ENCODE peak calls at places on chromosomes 3 and 15, in seven cellular contexts. I, Q, N, F, E, Y and U are unnamed samples. For H3K4me1, the result is how much of the 10 kb centered on the place peaks cover.

GRCh38 chr3:39296197-39297077 is 16.6 kb upstream of the CX3CR1 start:
- DNase-seq in Q (no peak), Y (no peak), N (no peak), E (no peak), F (no peak), I (no peak), U (no peak)

GRCh38 chr15:29618586-29618985 is 203.7 kb downstream of the TJP1 start:
- DNase-seq in Q (no peak), Y (no peak), N (no peak), E (no peak), I (no peak), F (no peak), U (no peak)

GRCh38 chr3:81581966-81582599 is 179.4 kb downstream of the GBE1 start:
- DNase-seq in Y (no peak), N (no peak), F (no peak), Q (peak), E (peak), I (no peak), U (peak)

GRCh38 chr3:39383190-39383912 is at the start of gene SLC25A38:
- DNase-seq in N (peak), E (peak), I (peak), Y (peak), F (peak), Q (peak), U (peak)

GRCh38 chr3:47536221-47536891 is 22.8 kb upstream of the ELP6 start:
- DNase-seq in Q (no peak), F (no peak), N (no peak), Y (no peak), I (no peak), E (no peak), U (no peak)

GRCh38 chr15:60120100-60120499 is 116.0 kb downstream of the FOXB1 start:
- DNase-seq in N (no peak), F (no peak), I (no peak), Q (no peak), E (no peak), Y (no peak), U (no peak)

GRCh38 chr3:116199063-116199462 is 246.2 kb downstream of the LSAMP start:
- DNase-seq in E (no peak), F (no peak), Q (no peak), Y (no peak), N (no peak), I (no peak), U (no peak)

GRCh38 chr15:54960266-54960665 is 236.5 kb downstream of the RSL24D1 start:
- DNase-seq in E (no peak), Y (no peak), F (no peak), Q (no peak), I (no peak), N (no peak), U (no peak)

GRCh38 chr15:45242289-45242688 is 9.7 kb upstream of the SLC28A2 start:
- DNase-seq in E (peak), Q (peak), F (no peak), N (no peak), Y (no peak), I (no peak), U (peak)

GRCh38 chr15:76337047-76337738 is 620 bp downstream of the ISL2 start:
- DNase-seq in N (no peak), I (no peak), Q (no peak), E (no peak), F (no peak), Y (no peak), U (no peak)

GRCh38 chr3:43638594-43639447 is 17.0 kb upstream of the ANO10 start:
- DNase-seq in N (no peak), F (no peak), Y (no peak), I (no peak), Q (no peak), E (peak), U (peak)

GRCh38 chr15:65163041-65163440 is 22.1 kb downstream of the CLPX start:
- DNase-seq in F (no peak), Y (no peak), E (peak), I (no peak), Q (no peak), N (no peak), U (no peak)

GRCh38 chr15:64747578-64747977 is 27.8 kb downstream of the RBPMS2 start:
- DNase-seq in I (no peak), N (no peak), Y (no peak), Q (no peak), E (no peak), F (no peak), U (no peak)

GRCh38 chr3:124563376-124563775 is 166.9 kb upstream of the UMPS start:
- DNase-seq in Y (no peak), N (no peak), E (no peak), Q (no peak), F (no peak), I (no peak), U (no peak)

GRCh38 chr3:78994174-78995027 is 773.4 kb downstream of the ROBO1 start:
- DNase-seq in Y (no peak), I (no peak), Q (no peak), E (no peak), F (no peak), N (no peak), U (no peak)

GRCh38 chr3:54909236-54909635 is 18.6 kb downstream of the LRTM1 start:
- DNase-seq in F (no peak), N (no peak), Y (no peak), Q (no peak), E (no peak), I (no peak), U (no peak)

GRCh38 chr3:42498791-42499477 is 3.5 kb upstream of the VIPR1 start:
- DNase-seq in F (peak), I (peak), N (peak), Q (no peak), Y (no peak), E (no peak), U (no peak)

GRCh38 chr3:112247900-112248299 is 46.1 kb downstream of the SLC9C1 start:
- DNase-seq in Y (no peak), E (no peak), N (no peak), I (no peak), F (no peak), Q (no peak), U (no peak)

GRCh38 chr15:32766101-32766500 is 48.3 kb downstream of the GREM1 start:
- DNase-seq in F (no peak), Y (no peak), I (no peak), N (no peak), Q (no peak), E (no peak), U (no peak)

GRCh38 chr3:22713936-22714335 is 489.2 kb upstream of the UBE2E2 start:
- DNase-seq in Q (peak), I (no peak), F (no peak), Y (no peak), N (no peak), E (peak), U (no peak)

GRCh38 chr15:49742381-49742780 is 121.5 kb downstream of the DTWD1 start:
- DNase-seq in Q (no peak), E (no peak), I (no peak), F (no peak), N (no peak), Y (no peak), U (no peak)

GRCh38 chr3:66738625-66739330 is 238.0 kb upstream of the LRIG1 start:
- DNase-seq in F (no peak), N (no peak), Y (no peak), E (peak), I (no peak), Q (peak), U (no peak)

GRCh38 chr15:89647191-89647851 is 7.9 kb downstream of the KIF7 start:
- DNase-seq in Y (peak), Q (peak), F (peak), E (peak), I (peak), N (peak), U (peak)

GRCh38 chr15:78243491-78243941 is 9.2 kb upstream of the ACSBG1 start:
- DNase-seq in E (peak), Q (peak), I (no peak), N (peak), Y (no peak), F (no peak), U (no peak)

GRCh38 chr3:104549099-104549714 is 817.5 kb upstream of the ALCAM start:
- DNase-seq in Y (no peak), F (no peak), I (no peak), E (peak), N (no peak), Q (peak), U (no peak)

GRCh38 chr15:49301562-49301961 is 121.5 kb upstream of the FGF7 start:
- DNase-seq in N (no peak), I (no peak), F (no peak), Q (peak), E (peak), Y (no peak), U (no peak)

GRCh38 chr3:120798346-120798745 is 55.8 kb downstream of the GTF2E1 start:
- DNase-seq in Q (no peak), F (no peak), I (no peak), Y (no peak), N (no peak), E (no peak), U (no peak)

GRCh38 chr15:40092416-40093223 is 16.1 kb downstream of the BMF start:
- DNase-seq in Q (peak), F (peak), I (peak), E (peak), N (peak), Y (no peak), U (no peak)

GRCh38 chr15:54197995-54198394 is 219.8 kb downstream of the UNC13C start:
- DNase-seq in I (no peak), Y (no peak), Q (no peak), N (no peak), E (no peak), F (no peak), U (no peak)

GRCh38 chr3:10506696-10507095 is 1.3 kb upstream of the ATP2B2 start:
- DNase-seq in E (no peak), I (no peak), Y (no peak), F (no peak), Q (no peak), N (no peak), U (no peak)
- H3K4me1 ChIP-seq in E (under half), I (under half), Y (under half), F (under half), Q (under half), N (under half), U (under half)

DNA sequence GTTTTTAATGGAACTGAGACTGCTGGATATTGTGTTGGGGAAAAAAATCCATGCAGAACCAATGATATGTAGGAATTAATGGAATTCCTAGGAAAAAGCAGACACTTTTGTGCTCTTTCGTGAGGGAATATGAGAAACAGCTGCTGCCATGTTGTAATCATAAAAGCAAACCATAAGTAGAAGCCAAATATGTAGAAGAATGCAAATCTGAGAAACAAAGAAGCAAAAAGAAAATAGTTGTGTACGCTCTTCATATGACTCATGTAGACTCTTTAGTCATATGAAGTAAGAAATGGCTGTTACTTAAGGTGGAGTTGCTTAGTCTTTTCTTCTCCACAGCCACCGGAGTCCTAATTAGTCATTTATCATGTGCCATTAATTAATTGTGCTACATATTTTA is 298.6 kb upstream of the ZNF717 start:
- DNase-seq in Q (no peak), I (no peak), E (peak), Y (no peak), F (no peak), N (no peak), U (no peak)
- H3K4me3 ChIP-seq in Q (no peak), I (no peak), E (no peak), Y (no peak), F (no peak), N (no peak), U (no peak)

DNA sequence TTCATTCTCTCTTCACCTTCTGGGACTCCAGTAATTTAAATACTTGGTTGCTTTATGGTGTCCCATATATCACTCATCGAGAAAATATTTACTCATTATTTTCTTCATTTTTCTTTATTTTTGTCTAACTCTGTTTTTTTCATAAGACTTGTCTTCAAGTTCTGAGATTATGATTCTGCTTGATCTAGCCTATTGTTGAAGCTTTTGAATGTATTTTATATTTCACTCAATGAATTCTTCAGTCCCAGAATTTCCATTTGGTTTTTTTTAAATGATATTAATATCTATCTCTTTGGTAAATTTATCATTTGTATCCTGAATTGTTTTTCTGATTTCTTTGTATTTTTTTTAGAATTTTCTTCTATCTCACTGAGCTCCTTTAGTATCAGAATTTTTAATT is 117.0 kb downstream of the LRRK1 start:
- DNase-seq in Y (no peak), I (no peak), Q (no peak), E (no peak), N (no peak), F (no peak), U (no peak)
- H3K4me1 ChIP-seq in Y (under half), I (under half), Q (under half), E (under half), N (under half), F (under half), U (under half)

GRCh38 chr3:127069814-127070440 is 87.0 kb downstream of the PLXNA1 start:
- DNase-seq in I (no peak), F (no peak), N (peak), Q (no peak), E (no peak), Y (no peak), U (no peak)
- H3K4me3 ChIP-seq in I (no peak), F (no peak), N (no peak), Q (no peak), E (no peak), Y (no peak), U (no peak)

GRCh38 chr3:191352014-191352413 is 21.7 kb upstream of the UTS2B start:
- DNase-seq in F (no peak), Y (no peak), E (no peak), I (no peak), Q (no peak), N (no peak), U (no peak)

GRCh38 chr3:191353022-191353777 is 22.9 kb upstream of the UTS2B start:
- DNase-seq in F (no peak), E (no peak), N (no peak), I (no peak), Y (no peak), Q (no peak), U (no peak)

GRCh38 chr3:191356586-191357439 is 26.5 kb upstream of the UTS2B start:
- DNase-seq in F (peak), Y (no peak), E (peak), N (no peak), Q (peak), I (no peak), U (no peak)

GRCh38 chr3:191357909-191358308 is 27.6 kb upstream of the UTS2B start:
- DNase-seq in Q (no peak), I (no peak), Y (no peak), E (no peak), N (no peak), F (no peak), U (no peak)

GRCh38 chr3:191355406-191355805 is 25.1 kb upstream of the UTS2B start:
- DNase-seq in I (no peak), Y (no peak), E (no peak), Q (no peak), N (no peak), F (no peak), U (no peak)
- H3K4me1 ChIP-seq in I (under half), Y (under half), E (under half), Q (under half), N (half or more), F (half or more), U (under half)

DNA sequence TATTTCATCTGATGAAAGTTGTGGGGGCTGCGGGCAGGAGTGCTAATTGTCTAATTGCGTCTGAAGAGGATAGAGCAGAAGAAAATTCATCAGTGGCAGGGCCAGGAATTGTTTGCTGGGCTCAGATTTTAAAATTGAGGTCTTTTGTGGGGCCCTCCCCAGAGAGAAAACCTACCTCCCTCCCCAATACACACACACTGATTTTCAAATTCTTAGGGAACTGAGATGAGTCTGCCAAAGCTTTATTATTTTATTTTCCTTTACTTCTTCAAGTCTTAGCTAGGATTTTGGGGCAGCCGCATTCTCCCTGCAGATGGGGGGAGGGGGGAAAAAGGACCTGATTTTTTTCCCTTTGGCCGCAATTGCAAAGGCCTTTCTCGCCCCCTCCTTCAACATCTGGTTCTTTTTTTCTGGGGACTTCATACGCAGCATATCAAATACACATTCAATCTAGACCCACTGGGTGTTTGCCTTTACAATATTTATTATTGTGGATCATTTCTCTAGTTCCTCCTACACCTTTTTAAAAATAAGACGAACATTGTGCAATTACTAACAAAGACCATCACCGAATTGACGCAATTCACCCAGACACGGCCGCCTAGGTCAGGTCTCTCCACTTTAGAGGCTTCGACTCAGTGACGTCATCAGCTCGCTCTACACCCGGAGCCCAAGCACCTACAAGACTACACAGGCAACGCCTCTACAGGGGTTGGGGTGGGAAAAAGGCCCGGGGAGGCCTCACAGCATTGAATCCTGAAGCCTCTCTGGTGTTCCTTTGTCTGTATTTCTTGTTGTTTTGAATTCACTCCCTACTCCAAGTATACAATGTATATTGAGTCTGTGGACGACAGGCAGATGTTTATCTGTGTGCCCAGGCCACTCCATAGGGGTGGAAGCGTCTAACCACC is 16.8 kb downstream of the ZIC4 start:
- DNase-seq in E (no peak), Y (no peak), I (no peak), Q (no peak), F (no peak), N (no peak), U (no peak)
- H3K4me3 ChIP-seq in E (no peak), Y (no peak), I (no peak), Q (no peak), F (no peak), N (no peak), U (no peak)

GRCh38 chr3:8458711-8459110 is 42.9 kb upstream of the LMCD1 start:
- DNase-seq in F (peak), I (no peak), Q (peak), N (no peak), E (peak), Y (no peak), U (no peak)
- H3K4me1 ChIP-seq in F (under half), I (under half), Q (under half), N (under half), E (under half), Y (under half), U (under half)